ENCODE peak calls at places on chromosomes 16 and 17, in eight cellular contexts. E is GM23248, G is SK-N-SH, O is HCT116, D is neural progenitor cell, I is GM23338, W is OCI-LY7, U is hepatocyte. Q is an unnamed sample. For H3K36me3, the result is how much of the 10 kb centered on the place peaks cover.

GRCh38 chr17:71302721-71303549 is 817.9 kb upstream of the SOX9 start:
- DNase-seq in E (peak), D (no peak), G (no peak), O (peak), W (no peak), I (no peak), U (no peak), Q (peak)

GRCh38 chr17:82216301-82217119 is 3.9 kb upstream of the CCDC57 start:
- DNase-seq in U (peak), W (no peak), D (no peak), I (no peak), O (peak), E (peak), G (peak), Q (peak)

GRCh38 chr16:3009568-3010390 is 2.9 kb upstream of the CLDN9 start:
- DNase-seq in E (peak), D (peak), W (no peak), O (peak), I (peak), U (peak), G (no peak), Q (peak)

GRCh38 chr17:33968350-33969044 is 286.6 kb upstream of the CCL2 start:
- DNase-seq in W (peak), O (no peak), I (peak), U (no peak), D (no peak), G (no peak), E (peak), Q (no peak)

GRCh38 chr16:30518552-30518951 is 7.8 kb downstream of the ZNF768 start:
- DNase-seq in G (no peak), I (no peak), D (no peak), O (no peak), U (no peak), E (no peak), W (no peak), Q (no peak)

GRCh38 chr16:88593489-88593888 is 23.3 kb downstream of the ZC3H18 start:
- DNase-seq in D (no peak), U (no peak), O (no peak), G (no peak), W (no peak), E (no peak), I (peak), Q (no peak)

GRCh38 chr16:53372942-53373871 is 61.1 kb upstream of the RBL2 start:
- DNase-seq in E (no peak), I (peak), G (peak), U (no peak), D (no peak), O (peak), W (no peak), Q (peak)

GRCh38 chr16:724188-725040 is 1.8 kb downstream of the CCDC78 start:
- DNase-seq in I (no peak), U (no peak), D (no peak), O (no peak), W (no peak), G (no peak), E (no peak), Q (no peak)

GRCh38 chr17:74070374-74070773 is 133.1 kb upstream of the RPL38 start:
- DNase-seq in D (no peak), I (peak), E (no peak), G (no peak), O (no peak), W (no peak), U (no peak), Q (no peak)

GRCh38 chr16:73082608-73083007 is 34.7 kb upstream of the ZFHX3 start:
- DNase-seq in O (no peak), D (no peak), W (no peak), I (no peak), G (no peak), U (peak), E (peak), Q (peak)

GRCh38 chr16:46756772-46757171 is 8.6 kb upstream of the MYLK3 start:
- DNase-seq in E (no peak), D (no peak), G (no peak), U (no peak), O (no peak), W (no peak), I (no peak), Q (no peak)

GRCh38 chr16:66948034-66948821 is 12.8 kb upstream of the CES3 start:
- DNase-seq in W (no peak), O (no peak), D (no peak), U (no peak), E (peak), G (no peak), I (peak), Q (no peak)

GRCh38 chr16:56257260-56257659 is 66.0 kb downstream of the GNAO1 start:
- DNase-seq in I (no peak), G (peak), W (no peak), D (no peak), O (no peak), U (peak), E (no peak), Q (no peak)

GRCh38 chr16:23863511-23864422 is 28.0 kb downstream of the PRKCB start:
- DNase-seq in O (no peak), E (no peak), I (no peak), D (no peak), U (no peak), G (no peak), W (peak), Q (no peak)

GRCh38 chr17:79009397-79010303 is at the start of gene CANT1:
- DNase-seq in O (peak), U (peak), I (peak), E (peak), W (peak), G (peak), D (peak), Q (peak)

GRCh38 chr17:73292031-73292531 is 19.7 kb downstream of the CDC42EP4 start:
- DNase-seq in U (no peak), G (peak), D (no peak), I (no peak), O (peak), E (peak), W (no peak), Q (peak)

GRCh38 chr16:84267380-84267779 is 27.3 kb upstream of the WFDC1 start:
- DNase-seq in D (no peak), O (no peak), E (no peak), G (no peak), I (no peak), U (no peak), W (no peak), Q (no peak)

GRCh38 chr17:19592316-19592715 is 56.2 kb upstream of the ALDH3A2 start:
- DNase-seq in E (no peak), U (no peak), D (no peak), O (no peak), W (no peak), I (no peak), G (no peak), Q (no peak)

GRCh38 chr16:3015865-3016521 is 2.0 kb downstream of the CLDN6 start:
- DNase-seq in D (no peak), G (no peak), O (no peak), E (no peak), U (no peak), W (no peak), I (no peak), Q (no peak)

GRCh38 chr16:69839240-69839688 is 77.1 kb downstream of the WWP2 start:
- DNase-seq in I (no peak), G (no peak), W (no peak), D (no peak), U (no peak), O (no peak), E (no peak), Q (no peak)

GRCh38 chr16:58186176-58186944 is 11.5 kb downstream of the CSNK2A2 start:
- DNase-seq in E (no peak), O (no peak), D (no peak), U (no peak), W (no peak), I (no peak), G (no peak), Q (no peak)

GRCh38 chr16:58187092-58187491 is 10.8 kb downstream of the CSNK2A2 start:
- DNase-seq in U (no peak), E (no peak), W (no peak), D (no peak), O (no peak), G (no peak), I (no peak), Q (no peak)

DNA sequence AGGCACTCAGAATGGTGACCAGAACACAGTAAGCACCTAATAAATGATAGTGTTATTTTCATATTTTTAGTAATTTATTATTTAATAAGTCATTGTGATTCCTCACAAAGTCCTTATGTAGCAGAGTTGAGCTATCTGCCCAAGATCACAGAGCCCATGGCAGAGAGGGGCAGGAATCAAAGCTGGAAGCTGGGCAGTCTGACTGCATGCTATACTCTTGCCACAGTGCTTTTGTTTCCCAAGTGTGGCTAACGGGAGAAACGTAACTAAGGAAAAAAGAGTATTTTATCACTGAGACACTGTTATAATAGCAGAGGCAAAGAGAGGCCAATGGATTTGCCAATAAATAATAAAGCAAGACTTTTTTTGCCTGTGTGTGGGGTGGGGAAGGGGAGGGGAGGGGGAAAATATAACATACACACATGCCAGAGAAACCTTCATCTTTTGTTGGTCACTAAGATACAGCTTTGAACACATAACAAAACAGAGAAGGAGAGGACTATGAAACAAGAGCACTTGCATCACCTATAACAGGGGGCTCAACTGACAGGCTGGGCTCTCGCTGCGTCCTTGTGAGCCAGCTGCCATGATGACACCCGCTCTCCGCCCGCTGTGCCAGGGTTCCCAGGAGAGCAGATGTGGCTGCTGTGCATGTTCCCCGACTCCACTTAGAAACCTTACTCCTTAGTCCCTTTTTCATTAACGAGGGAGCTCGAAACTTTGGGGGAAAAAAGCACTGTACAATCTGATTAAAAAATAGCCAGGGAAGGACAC is 10.1 kb downstream of the CSNK2A2 start:
- DNase-seq in W (no peak), E (no peak), U (no peak), O (no peak), G (no peak), D (no peak), I (no peak), Q (no peak)
- H3K36me3 ChIP-seq in W (half or more), E (half or more), U (under half), O (half or more), G (half or more), D (under half), I (half or more), Q (half or more)

DNA sequence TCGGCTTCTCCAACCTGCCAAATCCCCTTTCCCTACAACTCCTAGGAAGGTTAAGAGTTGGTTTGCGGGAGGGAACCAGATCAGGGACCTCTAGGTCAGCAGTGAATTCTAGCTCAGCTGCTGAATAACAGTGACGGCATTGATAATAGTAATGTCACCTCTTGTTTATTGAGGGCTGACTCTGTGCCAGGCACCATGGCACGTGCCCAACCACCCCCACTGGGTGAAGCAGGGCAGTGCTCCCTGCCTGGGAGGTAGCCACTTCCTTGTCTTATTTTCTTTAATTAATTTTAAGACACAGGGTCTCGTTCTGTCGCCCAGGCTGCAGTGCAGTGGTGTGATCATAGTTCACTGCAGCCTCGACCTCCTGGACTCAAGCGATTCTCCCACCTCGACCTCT is 5.5 kb upstream of the PPL start:
- DNase-seq in D (no peak), U (no peak), G (no peak), E (no peak), O (no peak), I (no peak), W (no peak), Q (no peak)
- TF ChIP-seq EZH2phosphoT487 in D (no peak), U (no peak), G (no peak), E (no peak), O (no peak), I (no peak), W (no peak), Q (no peak)

DNA sequence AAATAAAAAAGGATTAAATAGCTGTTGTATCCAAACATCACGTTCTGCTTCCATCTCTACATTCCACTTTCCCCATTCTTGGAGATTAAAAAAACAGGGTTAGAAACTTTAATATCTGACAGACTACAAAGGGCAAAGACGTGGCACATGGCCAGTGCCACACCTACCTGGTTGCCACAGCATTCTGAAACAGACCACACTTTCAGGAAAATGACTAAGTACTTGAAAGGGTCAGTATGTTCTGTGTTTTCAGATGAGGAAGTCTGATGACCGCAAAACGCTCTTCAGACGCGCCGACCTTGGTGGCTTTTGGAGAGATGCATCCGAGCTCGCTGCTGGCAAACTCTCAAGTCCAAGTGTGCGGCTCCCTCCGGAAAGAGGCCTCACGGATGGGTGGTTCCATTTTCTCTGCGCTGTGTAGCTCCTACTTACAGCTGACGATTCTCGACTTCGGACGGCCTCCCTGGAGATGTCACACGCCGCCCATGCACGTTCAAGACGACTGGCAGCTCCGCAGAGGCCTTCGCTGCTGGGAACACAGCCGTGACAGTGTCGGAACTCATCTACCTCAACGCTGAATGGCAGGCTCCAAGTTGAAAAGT is 15.5 kb downstream of the MAP1LC3B start:
- DNase-seq in D (no peak), W (no peak), O (peak), E (peak), G (no peak), I (no peak), U (no peak), Q (peak)
- H3K4me2 ChIP-seq in D (no peak), W (no peak), O (peak), E (no peak), G (no peak), I (no peak), U (no peak), Q (no peak)

GRCh38 chr16:10876799-10877341 is at the start of gene CIITA:
- DNase-seq in E (peak), I (peak), U (no peak), G (no peak), O (peak), W (peak), D (no peak), Q (peak)
- H3K36me3 ChIP-seq in E (under half), I (under half), U (under half), G (under half), O (under half), W (under half), D (under half), Q (under half)

GRCh38 chr16:65121870-65122723 is at the start of gene CDH11:
- DNase-seq in I (peak), G (peak), U (peak), O (no peak), W (no peak), D (peak), E (peak), Q (peak)

GRCh38 chr16:65123846-65124513 is 2.1 kb upstream of the CDH11 start:
- DNase-seq in E (peak), D (peak), G (no peak), O (no peak), I (peak), W (no peak), U (peak), Q (no peak)

GRCh38 chr16:65124596-65124995 is 2.7 kb upstream of the CDH11 start:
- DNase-seq in W (no peak), G (no peak), D (no peak), U (no peak), E (no peak), I (no peak), O (no peak), Q (no peak)

GRCh38 chr16:65122724-65122973 is 786 bp upstream of the CDH11 start:
- DNase-seq in D (no peak), U (no peak), E (no peak), G (no peak), W (no peak), O (no peak), I (no peak), Q (no peak)

GRCh38 chr16:65122974-65123845 is 1.3 kb upstream of the CDH11 start:
- DNase-seq in U (peak), E (peak), G (peak), W (no peak), O (no peak), D (peak), I (peak), Q (peak)
- TF ChIP-seq EZH2phosphoT487 in U (no peak), E (no peak), G (no peak), W (no peak), O (no peak), D (no peak), I (no peak), Q (no peak)

DNA sequence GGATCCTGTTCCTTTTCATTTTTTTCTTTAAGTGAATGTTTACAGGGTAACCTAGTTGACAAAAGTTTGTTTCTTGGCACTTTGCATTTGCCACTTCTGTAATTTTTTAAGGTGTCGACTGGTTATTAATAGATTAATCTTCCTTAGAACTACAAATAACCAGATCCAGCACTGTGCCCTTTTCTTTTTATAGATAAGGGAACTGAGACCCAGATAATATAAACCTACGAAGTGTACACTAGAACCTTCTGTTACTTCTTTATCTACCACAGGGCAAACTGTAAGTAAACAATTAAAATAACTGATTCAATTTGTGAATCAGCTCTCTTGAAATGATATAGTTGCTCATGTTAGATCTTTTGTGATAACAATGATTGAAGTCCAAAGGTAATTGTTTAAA is 55.4 kb downstream of the NLK start:
- DNase-seq in G (no peak), D (no peak), I (no peak), W (peak), O (no peak), E (no peak), U (no peak), Q (peak)
- H3K4me2 ChIP-seq in G (no peak), D (no peak), I (no peak), W (peak), O (no peak), E (no peak), U (peak), Q (no peak)

GRCh38 chr17:75704963-75705875 is 16.0 kb upstream of the ITGB4 start:
- DNase-seq in D (no peak), U (no peak), W (no peak), I (no peak), E (no peak), O (no peak), G (no peak), Q (no peak)
- H3K36me3 ChIP-seq in D (under half), U (under half), W (half or more), I (under half), E (under half), O (half or more), G (under half), Q (half or more)

GRCh38 chr17:81020767-81021497 is 14.0 kb upstream of the BAIAP2 start:
- DNase-seq in G (peak), I (no peak), O (no peak), U (peak), D (no peak), E (peak), W (no peak), Q (no peak)
- TF ChIP-seq EZH2phosphoT487 in G (no peak), I (no peak), O (no peak), U (no peak), D (no peak), E (no peak), W (no peak), Q (no peak)

Q was measured in PC-3.